ENCODE peak calls at places on chromosomes 12 and 14, in four cellular contexts. B is ACHN, I is EH, Q is AG08396. E is an unnamed sample.
A peak's percentile ranks its signal among the peaks of the same experiment; 100 is the strongest.

GRCh38 chr14:78399316-78399889 is 229.2 kb downstream of the NRXN3 start:
- DNase-seq in B (peak; percentile 43), I (peak; percentile 3), Q (no peak), E (no peak)

GRCh38 chr12:30953946-30954766 is 27.6 kb downstream of the TSPAN11 start:
- DNase-seq in B (no peak), I (no peak), Q (no peak), E (no peak)

GRCh38 chr12:25254271-25254880 is 3.6 kb upstream of the KRAS start:
- DNase-seq in B (no peak), I (peak; percentile 78), Q (peak; percentile 11), E (no peak)

GRCh38 chr12:131028587-131029338 is 75.1 kb downstream of the ADGRD1 start:
- DNase-seq in B (no peak), I (no peak), Q (no peak), E (no peak)

GRCh38 chr14:22163051-22163450 is 426.0 kb downstream of the DAD1 start:
- DNase-seq in B (peak; percentile 45), I (no peak), Q (no peak), E (no peak)

GRCh38 chr12:19971396-19971802 is 396.9 kb upstream of the PDE3A start:
- DNase-seq in B (peak; percentile 4), I (peak; percentile 40), Q (no peak), E (peak; percentile 72)

GRCh38 chr14:59254911-59255545 is 66.6 kb downstream of the DAAM1 start:
- DNase-seq in B (no peak), I (peak; percentile 68), Q (no peak), E (no peak)

GRCh38 chr12:26571539-26571938 is 261.5 kb downstream of the ITPR2 start:
- DNase-seq in B (no peak), I (no peak), Q (no peak), E (no peak)

GRCh38 chr14:104116544-104117340 is 21.6 kb upstream of the KIF26A start:
- DNase-seq in B (no peak), I (no peak), Q (no peak), E (peak; percentile 41)

GRCh38 chr12:75446857-75447256 is 33.7 kb upstream of the GLIPR1 start:
- DNase-seq in B (peak; percentile 15), I (peak; percentile 85), Q (peak; percentile 27), E (no peak)

GRCh38 chr12:105257321-105257728 is 21.4 kb upstream of the APPL2 start:
- DNase-seq in B (peak; percentile 91), I (peak; percentile 96), Q (peak; percentile 56), E (no peak)

GRCh38 chr14:22147716-22148115 is 441.3 kb downstream of the DAD1 start:
- DNase-seq in B (peak; percentile 6), I (no peak), Q (no peak), E (no peak)

GRCh38 chr12:105474672-105475071 is 144.2 kb downstream of the C12orf75 start:
- DNase-seq in B (no peak), I (peak; percentile 77), Q (no peak), E (no peak)

GRCh38 chr12:104177663-104178501 is 37.7 kb upstream of the TXNRD1 start:
- DNase-seq in B (peak; percentile 87), I (peak; percentile 99), Q (peak; percentile 88), E (peak; percentile 75)

GRCh38 chr12:64392221-64392620 is 1.7 kb upstream of the C12orf56 start:
- DNase-seq in B (peak; percentile 75), I (peak; percentile 56), Q (peak; percentile 56), E (no peak)

GRCh38 chr14:89349196-89350008 is 67.6 kb downstream of the FOXN3 start:
- DNase-seq in B (no peak), I (peak; percentile 26), Q (no peak), E (no peak)

GRCh38 chr14:61089126-61089750 is 108.2 kb downstream of the SLC38A6 start:
- DNase-seq in B (no peak), I (no peak), Q (no peak), E (no peak)

GRCh38 chr12:125418902-125419564 is 353.8 kb downstream of the AACS start:
- DNase-seq in B (no peak), I (no peak), Q (no peak), E (no peak)

GRCh38 chr14:30445394-30445793 is 113.6 kb upstream of the G2E3 start:
- DNase-seq in B (no peak), I (no peak), Q (no peak), E (no peak)

GRCh38 chr14:90582166-90582565 is 185.3 kb downstream of the CALM1 start:
- DNase-seq in B (no peak), I (no peak), Q (no peak), E (no peak)